ENCODE peak calls at places on chromosomes 11 and 22, in ten cellular contexts. K, F, W, V, Z, I, A, L, M and Y are unnamed samples.

GRCh38 chr11:64583296-64584262 is 7.4 kb upstream of the SLC22A12 start:
- DNase-seq in M (no peak), V (no peak), I (no peak), W (no peak), A (no peak), F (no peak), K (no peak), L (peak; percentile 50), Z (no peak), Y (peak; percentile 51)

GRCh38 chr11:131025020-131025419 is 108.7 kb upstream of the SNX19 start:
- DNase-seq in L (no peak), F (peak; percentile 85), K (no peak), I (no peak), A (no peak), M (peak; percentile 5), V (no peak), W (no peak), Z (no peak), Y (no peak)

GRCh38 chr22:45212306-45212709 is 28.4 kb downstream of the KIAA0930 start:
- DNase-seq in K (peak; percentile 72), A (peak; percentile 89), W (no peak), F (peak; percentile 63), V (peak; percentile 38), I (no peak), M (no peak), L (peak; percentile 94), Z (no peak), Y (peak; percentile 90)

GRCh38 chr11:37817727-37818270 is 1219.8 kb upstream of the RAG2 start:
- DNase-seq in I (no peak), L (no peak), K (no peak), W (no peak), Z (no peak), V (no peak), F (no peak), M (no peak), A (no peak), Y (no peak)

GRCh38 chr11:115317428-115318185 is 186.6 kb downstream of the CADM1 start:
- DNase-seq in Z (no peak), A (no peak), V (no peak), W (no peak), L (no peak), I (no peak), F (no peak), K (no peak), M (no peak), Y (no peak)

GRCh38 chr11:13983081-13983751 is 20.7 kb downstream of the SPON1 start:
- DNase-seq in M (no peak), L (peak; percentile 94), Z (no peak), W (peak; percentile 78), A (no peak), F (no peak), V (no peak), K (no peak), I (no peak), Y (no peak)

GRCh38 chr11:61897387-61898246 is 6.3 kb upstream of the FADS3 start:
- DNase-seq in K (peak; percentile 69), I (peak; percentile 30), W (peak; percentile 53), L (peak; percentile 90), F (peak; percentile 93), Z (no peak), V (peak; percentile 79), A (peak; percentile 53), M (peak; percentile 51), Y (no peak)

GRCh38 chr11:45209904-45210699 is 63.7 kb downstream of the PRDM11 start:
- DNase-seq in I (no peak), A (peak; percentile 76), Z (no peak), W (peak; percentile 78), M (no peak), L (peak; percentile 98), V (peak; percentile 45), K (no peak), F (peak; percentile 88), Y (peak; percentile 87)

GRCh38 chr11:86463955-86464354 is 89.3 kb downstream of the CCDC81 start:
- DNase-seq in F (no peak), L (no peak), M (no peak), W (no peak), V (no peak), Z (no peak), K (no peak), I (no peak), A (no peak), Y (no peak)

GRCh38 chr22:29480262-29480511 is 169 bp downstream of the NEFH start:
- DNase-seq in A (no peak), L (no peak), M (no peak), K (no peak), F (no peak), W (no peak), Z (no peak), I (no peak), V (no peak), Y (no peak)

GRCh38 chr22:24865508-24865907 is 59.5 kb downstream of the SGSM1 start:
- DNase-seq in I (no peak), K (no peak), L (no peak), V (no peak), Z (no peak), W (no peak), A (no peak), F (no peak), M (no peak), Y (no peak)

GRCh38 chr11:62925745-62926668 is 4.8 kb upstream of the CHRM1 start:
- DNase-seq in M (no peak), K (no peak), F (peak; percentile 78), L (no peak), I (no peak), W (no peak), Z (no peak), A (no peak), V (no peak), Y (no peak)

GRCh38 chr22:41302016-41302767 is 867 bp downstream of the ZC3H7B start:
- DNase-seq in I (no peak), V (no peak), F (peak; percentile 64), M (no peak), L (no peak), W (no peak), A (no peak), K (no peak), Z (no peak), Y (no peak)

DNA sequence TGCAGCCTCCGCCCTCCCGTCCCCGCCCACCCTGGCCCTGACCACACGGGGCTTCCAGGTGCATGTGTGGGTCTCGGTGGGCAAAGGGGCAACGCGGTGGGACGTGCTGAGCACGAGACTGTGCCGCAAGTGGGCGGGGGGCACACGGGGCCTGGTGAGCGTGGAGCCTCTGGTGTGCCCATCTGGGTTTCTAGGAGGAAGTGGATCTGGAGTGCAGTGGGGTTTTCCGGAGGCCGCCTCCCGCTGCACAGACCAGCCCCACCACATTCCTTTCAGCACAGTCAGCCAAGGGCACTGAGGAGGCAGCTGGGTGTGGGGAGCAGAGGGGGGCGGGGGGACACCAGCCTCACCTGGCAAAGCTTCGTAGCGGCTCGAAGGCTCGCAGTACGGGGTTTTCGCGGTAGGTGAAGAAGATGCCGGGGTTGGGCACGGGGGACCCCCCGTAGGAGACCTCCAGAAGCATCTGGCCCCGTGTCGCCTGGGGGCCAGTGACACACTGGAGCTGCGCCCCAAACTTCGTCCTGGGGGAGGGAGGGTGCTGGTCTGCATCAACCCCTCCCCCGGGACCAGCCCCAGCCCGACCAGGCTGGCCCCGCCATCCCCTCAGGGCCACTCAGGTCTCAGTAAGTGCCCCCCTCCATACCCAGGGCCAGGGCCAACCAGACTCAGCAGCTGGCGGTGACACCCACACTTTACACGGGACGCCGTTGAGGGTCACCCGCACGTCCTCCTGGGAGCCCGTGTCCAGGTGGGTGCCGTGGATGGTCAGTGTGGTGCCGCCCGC is 12.4 kb upstream of the MAPK11 start:
- DNase-seq in I (no peak), M (no peak), L (no peak), W (peak; percentile 90), A (no peak), Z (peak; percentile 77), V (peak; percentile 91), K (no peak), F (no peak), Y (no peak)
- TF ChIP-seq POLR2AphosphoS5 in I (no peak), M (no peak), L (no peak), W (peak; percentile 81), A (no peak), Z (peak; percentile 74), V (peak; percentile 77), K (no peak), F (no peak), Y (no peak)

DNA sequence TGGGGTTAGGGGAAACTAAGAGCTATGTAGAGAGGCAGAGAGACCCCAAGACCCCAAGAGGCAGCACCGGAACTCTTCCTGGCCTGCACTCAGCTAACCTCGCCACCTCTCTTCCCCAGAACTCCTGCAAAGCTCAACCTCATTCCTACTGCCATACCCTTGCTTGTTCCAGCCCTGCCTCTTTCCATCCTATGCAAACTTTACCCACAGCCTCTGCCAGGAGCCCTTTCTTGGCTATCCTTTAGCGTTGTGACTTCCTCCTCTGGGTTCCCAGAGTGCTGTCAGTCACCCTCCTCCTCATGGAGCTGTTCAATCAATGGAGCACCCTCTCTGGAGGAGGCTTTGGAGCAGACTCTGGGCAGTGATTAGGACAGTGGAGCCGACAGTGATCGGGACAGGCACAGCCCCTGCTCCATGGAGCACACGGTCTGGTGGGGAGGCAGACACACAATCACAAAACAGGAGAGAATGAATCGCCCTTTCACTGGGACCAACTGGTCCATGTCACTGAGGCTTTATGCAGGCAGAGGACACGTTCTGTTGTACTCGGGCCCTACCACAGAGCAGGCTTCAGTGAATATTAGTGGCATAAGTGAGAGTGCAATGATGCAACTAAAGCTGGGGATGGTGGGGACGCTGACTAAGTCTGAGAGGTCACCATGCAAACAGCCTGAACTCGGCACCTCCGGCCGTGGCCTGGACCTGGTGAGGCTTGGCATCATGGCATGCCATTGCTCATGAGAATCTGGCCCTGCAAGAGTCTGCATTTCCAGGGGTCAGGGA is 24.6 kb upstream of the P2RY2 start:
- DNase-seq in I (no peak), M (no peak), K (no peak), F (no peak), V (peak; percentile 22), Z (no peak), W (no peak), L (peak; percentile 52), A (no peak), Y (peak; percentile 67)
- TF ChIP-seq POLR2AphosphoS5 in I (no peak), M (no peak), K (no peak), F (no peak), V (no peak), Z (no peak), W (no peak), L (no peak), A (no peak), Y (no peak)

DNA sequence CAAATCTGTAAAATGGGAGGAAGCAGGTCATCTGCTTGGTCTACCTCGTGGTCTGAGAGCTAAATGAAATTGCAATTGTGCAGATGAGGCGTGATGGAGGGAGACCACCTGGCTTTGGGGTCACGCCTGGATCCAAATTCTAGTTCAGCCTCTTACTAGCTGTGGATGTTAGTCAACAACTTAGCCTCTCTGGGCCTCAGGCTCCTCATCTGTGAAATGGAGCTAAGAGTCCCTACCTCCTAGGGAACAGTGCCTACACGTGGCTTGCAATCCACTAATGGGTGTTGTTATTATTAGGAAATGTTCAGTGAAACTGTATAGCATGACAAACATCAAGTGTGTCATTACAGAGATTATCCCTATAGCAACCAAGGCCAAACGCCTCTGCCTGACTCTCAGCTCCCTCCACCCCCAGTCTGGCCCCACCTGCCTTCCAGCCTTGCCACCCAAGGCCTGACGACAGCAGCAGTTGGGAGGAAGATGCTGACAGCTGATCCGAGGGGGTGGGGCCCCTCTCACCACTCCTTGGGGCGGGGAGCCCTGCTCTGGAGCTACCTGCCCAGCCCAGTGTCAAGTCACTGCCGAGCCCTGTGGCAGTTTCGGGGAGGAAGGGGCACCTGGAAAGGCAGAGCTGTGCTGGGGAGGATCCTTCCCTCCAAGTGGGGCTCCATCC is 1.7 kb upstream of the RHOD start:
- DNase-seq in Z (peak; percentile 26), V (peak; percentile 74), K (no peak), F (no peak), W (no peak), I (no peak), A (peak; percentile 65), M (peak; percentile 94), L (no peak), Y (peak; percentile 75)
- TF ChIP-seq POLR2AphosphoS5 in Z (peak; percentile 6), V (peak; percentile 58), K (no peak), F (no peak), W (no peak), I (no peak), A (peak; percentile 32), M (no peak), L (no peak), Y (peak; percentile 31)

GRCh38 chr22:35728639-35729308 is 11.1 kb downstream of the APOL5 start:
- DNase-seq in F (no peak), I (no peak), K (no peak), W (no peak), A (no peak), Z (no peak), L (no peak), V (peak; percentile 76), M (no peak), Y (no peak)
- TF ChIP-seq POLR2AphosphoS5 in F (no peak), I (no peak), K (no peak), W (no peak), A (no peak), Z (no peak), L (no peak), V (peak; percentile 50), M (no peak), Y (no peak)